ENCODE peak calls at places on chromosomes 7 and 10, in four cellular contexts. Y, S, U and L are unnamed samples.

GRCh38 chr10:69645296-69645665 is 15.2 kb downstream of the FAM241B start:
- DNase-seq in Y (no peak), S (no peak), U (no peak), L (no peak)

GRCh38 chr10:624605-625334 is 64.7 kb downstream of the DIP2C start:
- DNase-seq in Y (peak), S (peak), U (peak), L (peak)

GRCh38 chr7:148173296-148173695 is 417.3 kb upstream of the C7orf33 start:
- DNase-seq in Y (no peak), S (no peak), U (no peak), L (no peak)

GRCh38 chr10:133329401-133330202 is 7.1 kb downstream of the CALY start:
- DNase-seq in Y (no peak), S (peak), U (peak), L (peak)

GRCh38 chr10:46520381-46520780 is 36.1 kb downstream of the GPRIN2 start:
- DNase-seq in Y (no peak), S (no peak), U (no peak), L (peak)

GRCh38 chr7:117138943-117139690 is 183.7 kb downstream of the WNT2 start:
- DNase-seq in Y (no peak), S (no peak), U (no peak), L (no peak)

GRCh38 chr7:51186531-51186930 is 130.1 kb downstream of the COBL start:
- DNase-seq in Y (no peak), S (peak), U (no peak), L (no peak)

GRCh38 chr7:85386460-85386859 is 199.6 kb upstream of the SEMA3D start:
- DNase-seq in Y (no peak), S (no peak), U (no peak), L (no peak)

GRCh38 chr7:20199015-20199737 is 18.0 kb downstream of the MACC1 start:
- DNase-seq in Y (peak), S (peak), U (no peak), L (peak)

GRCh38 chr10:14583252-14583651 is 191.4 kb downstream of the FAM107B start:
- DNase-seq in Y (no peak), S (no peak), U (no peak), L (no peak)

GRCh38 chr7:514651-515598 is 4.7 kb downstream of the PDGFA start:
- DNase-seq in Y (no peak), S (peak), U (no peak), L (peak)

GRCh38 chr10:93461807-93462178 is 20.3 kb downstream of the MYOF start:
- DNase-seq in Y (no peak), S (peak), U (no peak), L (peak)

GRCh38 chr7:43625453-43625852 is 42.5 kb downstream of the STK17A start:
- DNase-seq in Y (no peak), S (no peak), U (no peak), L (no peak)

GRCh38 chr7:26993816-26994810 is 101.7 kb downstream of the HOXA1 start:
- DNase-seq in Y (peak), S (no peak), U (no peak), L (no peak)

GRCh38 chr7:460374-461117 is 59.1 kb downstream of the PDGFA start:
- DNase-seq in Y (no peak), S (no peak), U (no peak), L (no peak)

GRCh38 chr10:82390866-82391658 is 516.1 kb downstream of the NRG3 start:
- DNase-seq in Y (no peak), S (no peak), U (no peak), L (no peak)

GRCh38 chr7:141979611-141980010 is 6.0 kb upstream of the TAS2R38 start:
- DNase-seq in Y (no peak), S (no peak), U (no peak), L (no peak)

GRCh38 chr10:43305881-43306280 is 39.0 kb upstream of the RASGEF1A start:
- DNase-seq in Y (no peak), S (no peak), U (no peak), L (no peak)

GRCh38 chr7:47038621-47039020 is 543.3 kb downstream of the TNS3 start:
- DNase-seq in Y (no peak), S (no peak), U (no peak), L (no peak)
- H3K27ac ChIP-seq in Y (no peak), S (no peak), U (peak), L (peak)

GRCh38 chr10:11901036-11901301 is 77.8 kb downstream of the PROSER2 start:
- DNase-seq in Y (no peak), S (no peak), U (no peak), L (no peak)
- H3K27ac ChIP-seq in Y (no peak), S (peak), U (no peak), L (no peak)

DNA sequence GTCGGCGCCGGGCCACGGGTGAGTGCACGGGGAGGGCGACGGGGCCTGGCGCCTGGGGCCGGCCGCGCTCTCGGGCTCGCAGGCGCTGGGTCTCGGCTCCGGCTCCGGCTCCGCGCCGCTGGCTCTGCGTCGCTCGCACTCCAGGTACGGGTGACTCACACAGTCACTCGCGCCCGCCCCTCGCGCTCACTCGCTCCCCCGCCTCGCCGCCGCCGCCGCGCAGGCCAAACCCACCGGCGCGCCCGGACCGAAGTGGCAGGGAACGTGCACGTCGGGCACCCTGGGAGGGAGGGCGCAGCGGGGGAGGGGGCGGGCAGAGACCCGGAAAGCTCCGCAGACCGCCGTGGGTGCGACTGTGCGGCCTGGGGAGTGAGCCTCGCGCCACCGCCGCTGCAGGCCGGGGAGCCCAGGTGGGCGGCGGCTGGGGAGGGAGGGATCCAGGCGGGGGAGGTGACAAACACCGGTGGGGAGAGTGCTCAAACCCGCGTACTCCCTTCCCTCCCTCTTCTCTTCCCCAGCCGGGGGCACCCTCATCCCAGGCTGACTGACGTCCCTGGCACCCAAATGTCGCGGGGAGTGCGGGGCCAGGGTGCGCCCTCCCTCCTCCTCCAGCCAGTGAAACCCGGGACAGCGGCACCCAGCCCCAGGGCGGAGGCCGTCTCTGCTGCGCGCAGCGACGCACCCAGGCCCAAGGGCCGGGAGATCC is 277.0 kb upstream of the NEBL start:
- DNase-seq in Y (no peak), S (peak), U (no peak), L (no peak)
- H3K27ac ChIP-seq in Y (no peak), S (peak), U (peak), L (no peak)

DNA sequence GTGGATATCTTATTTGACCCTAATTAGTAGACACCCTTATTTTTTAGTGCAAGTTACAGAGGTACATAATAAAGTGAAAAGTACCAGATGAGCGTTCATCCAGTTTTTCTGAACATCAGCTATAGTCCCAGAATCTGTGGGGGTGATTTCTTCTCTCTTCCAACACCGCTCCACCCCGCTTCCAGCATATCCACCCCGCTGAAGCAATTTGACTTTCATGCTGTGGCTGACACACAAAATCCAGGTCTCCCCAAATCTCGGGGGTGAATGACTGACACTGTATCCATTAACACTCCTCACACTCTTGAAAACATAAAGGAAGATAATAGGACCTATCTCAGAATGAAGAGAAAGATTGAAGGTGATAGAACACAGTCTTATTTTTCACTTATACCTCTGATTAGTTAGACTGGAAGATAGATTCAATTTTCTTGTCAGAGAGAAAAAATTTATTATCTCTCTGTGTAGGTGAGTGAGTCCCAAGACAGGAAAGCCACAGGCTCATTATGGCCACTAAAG is 143.4 kb downstream of the ANLN start:
- DNase-seq in Y (no peak), S (no peak), U (no peak), L (no peak)
- H3K27ac ChIP-seq in Y (no peak), S (no peak), U (no peak), L (no peak)

GRCh38 chr10:101720606-101721230 is 25.7 kb upstream of the FBXW4 start:
- DNase-seq in Y (no peak), S (no peak), U (no peak), L (no peak)
- H3K27ac ChIP-seq in Y (no peak), S (no peak), U (no peak), L (no peak)